ENCODE peak calls at places on chromosome 13, in nine cellular contexts. G is esophagus squamous epithelium, Q is kidney epithelial cell, Z is neural crest cell, T is suprapubic skin, U is GM23338, N is thoracic aorta, D is lower leg skin, I is body of pancreas. R is an unnamed sample.

GRCh38 chr13:109166807-109167206 is 537.4 kb downstream of the MYO16 start:
- DNase-seq in G (no peak), Q (no peak), Z (no peak), T (no peak), U (no peak), N (no peak), D (no peak), I (no peak), R (no peak)

GRCh38 chr13:21319869-21320641 is 139.0 kb downstream of the ZDHHC20 start:
- DNase-seq in G (no peak), Q (no peak), Z (no peak), T (no peak), U (no peak), N (no peak), D (no peak), I (no peak), R (no peak)

GRCh38 chr13:80374453-80374852 is 33.5 kb upstream of the SPRY2 start:
- DNase-seq in G (no peak), Q (no peak), Z (no peak), T (no peak), U (no peak), N (no peak), D (no peak), I (no peak), R (no peak)

GRCh38 chr13:76803831-76804230 is 82.4 kb downstream of the KCTD12 start:
- DNase-seq in G (no peak), Q (no peak), Z (no peak), T (no peak), U (no peak), N (no peak), D (no peak), I (no peak), R (no peak)

GRCh38 chr13:20525144-20525600 is 485 bp downstream of the CRYL1 start:
- DNase-seq in G (no peak), Q (no peak), Z (no peak), T (no peak), U (peak), N (no peak), D (no peak), I (peak), R (no peak)

GRCh38 chr13:75256922-75257321 is 225.0 kb downstream of the TBC1D4 start:
- DNase-seq in G (no peak), Q (no peak), Z (no peak), T (no peak), U (no peak), N (no peak), D (no peak), I (no peak), R (no peak)

GRCh38 chr13:90526711-90527110 is 820.8 kb upstream of the MIR17HG start:
- DNase-seq in G (no peak), Q (no peak), Z (no peak), T (no peak), U (no peak), N (no peak), D (no peak), I (no peak), R (no peak)

GRCh38 chr13:77994166-77994565 is 75.5 kb upstream of the EDNRB start:
- DNase-seq in G (no peak), Q (no peak), Z (no peak), T (no peak), U (no peak), N (no peak), D (no peak), I (no peak), R (no peak)

GRCh38 chr13:83906240-83906820 is 24.1 kb upstream of the SLITRK1 start:
- DNase-seq in G (no peak), Q (no peak), Z (no peak), T (no peak), U (no peak), N (no peak), D (no peak), I (no peak), R (no peak)

GRCh38 chr13:72890546-72890945 is 108.6 kb downstream of the PIBF1 start:
- DNase-seq in G (no peak), Q (no peak), Z (no peak), T (no peak), U (no peak), N (no peak), D (no peak), I (no peak), R (no peak)

DNA sequence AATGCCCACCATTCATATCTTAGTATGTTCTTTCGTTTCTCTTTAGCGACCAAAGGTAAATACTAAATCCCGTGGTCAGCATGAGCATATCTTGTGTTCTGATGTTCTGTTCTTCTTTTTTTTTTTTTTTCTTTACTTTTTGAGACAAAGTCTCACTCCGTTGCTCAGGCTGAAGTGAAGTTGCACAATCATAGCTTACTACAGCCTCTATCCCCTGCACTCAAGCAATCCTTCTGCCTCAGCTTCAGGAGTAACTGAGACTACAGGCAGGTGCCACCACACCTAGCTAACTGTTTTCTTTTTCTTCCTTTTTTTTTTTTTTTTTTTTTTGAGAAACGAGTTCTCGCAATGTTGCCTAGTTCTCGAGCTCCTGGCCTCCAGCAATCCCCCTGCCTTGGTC is 60.9 kb upstream of the ATP12A start:
- DNase-seq in G (no peak), Q (no peak), Z (no peak), T (no peak), U (no peak), N (no peak), D (no peak), I (no peak), R (no peak)
- TF ChIP-seq CTCF in G (no peak), Q (no peak), Z (no peak), T (no peak), U (no peak), N (no peak), D (no peak), I (no peak), R (no peak)

GRCh38 chr13:112726018-112726767 is 36.4 kb downstream of the ATP11A start:
- DNase-seq in G (no peak), Q (no peak), Z (no peak), T (no peak), U (no peak), N (no peak), D (no peak), I (no peak), R (no peak)
- TF ChIP-seq CTCF in G (no peak), Q (no peak), Z (no peak), T (no peak), U (no peak), N (no peak), D (no peak), I (no peak), R (no peak)

GRCh38 chr13:30932481-30933333 is at the start of gene TEX26:
- DNase-seq in G (no peak), Q (no peak), Z (peak), T (no peak), U (peak), N (no peak), D (no peak), I (no peak), R (no peak)
- TF ChIP-seq CTCF in G (no peak), Q (no peak), Z (no peak), T (no peak), U (no peak), N (peak), D (no peak), I (no peak), R (no peak)

DNA sequence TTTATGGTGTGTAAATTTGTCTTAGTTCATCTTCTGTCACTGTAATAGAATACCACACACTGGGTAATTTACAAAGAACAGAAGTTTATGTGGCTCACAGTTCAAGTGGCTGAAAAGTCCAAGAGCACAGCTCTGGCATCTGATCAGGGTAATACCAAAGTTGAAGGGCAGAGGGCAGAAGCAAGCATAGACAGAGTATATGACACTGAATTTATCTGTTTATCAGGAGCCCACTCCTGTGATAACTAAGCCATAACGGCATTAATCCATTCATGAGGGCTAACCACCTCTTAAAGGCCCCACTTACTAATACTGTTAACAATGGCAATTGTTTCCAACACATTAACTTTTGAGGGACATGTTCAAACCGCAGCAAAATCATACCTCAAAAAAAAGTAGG is 4.0 kb upstream of the RFXAP start:
- DNase-seq in G (no peak), Q (no peak), Z (no peak), T (no peak), U (peak), N (no peak), D (no peak), I (no peak), R (no peak)
- TF ChIP-seq CTCF in G (peak), Q (peak), Z (peak), T (peak), U (peak), N (no peak), D (no peak), I (no peak), R (peak)

GRCh38 chr13:48545608-48546007 is 12.7 kb upstream of the RCBTB2 start:
- DNase-seq in G (no peak), Q (no peak), Z (no peak), T (no peak), U (no peak), N (no peak), D (no peak), I (no peak), R (no peak)

GRCh38 chr13:48542138-48542537 is 9.3 kb upstream of the RCBTB2 start:
- DNase-seq in G (no peak), Q (no peak), Z (no peak), T (no peak), U (no peak), N (no peak), D (no peak), I (no peak), R (no peak)

GRCh38 chr13:48547663-48548092 is 14.8 kb upstream of the RCBTB2 start:
- DNase-seq in G (no peak), Q (no peak), Z (no peak), T (no peak), U (no peak), N (no peak), D (no peak), I (no peak), R (no peak)

GRCh38 chr13:48539550-48539949 is 6.7 kb upstream of the RCBTB2 start:
- DNase-seq in G (no peak), Q (no peak), Z (no peak), T (no peak), U (no peak), N (no peak), D (no peak), I (no peak), R (no peak)

DNA sequence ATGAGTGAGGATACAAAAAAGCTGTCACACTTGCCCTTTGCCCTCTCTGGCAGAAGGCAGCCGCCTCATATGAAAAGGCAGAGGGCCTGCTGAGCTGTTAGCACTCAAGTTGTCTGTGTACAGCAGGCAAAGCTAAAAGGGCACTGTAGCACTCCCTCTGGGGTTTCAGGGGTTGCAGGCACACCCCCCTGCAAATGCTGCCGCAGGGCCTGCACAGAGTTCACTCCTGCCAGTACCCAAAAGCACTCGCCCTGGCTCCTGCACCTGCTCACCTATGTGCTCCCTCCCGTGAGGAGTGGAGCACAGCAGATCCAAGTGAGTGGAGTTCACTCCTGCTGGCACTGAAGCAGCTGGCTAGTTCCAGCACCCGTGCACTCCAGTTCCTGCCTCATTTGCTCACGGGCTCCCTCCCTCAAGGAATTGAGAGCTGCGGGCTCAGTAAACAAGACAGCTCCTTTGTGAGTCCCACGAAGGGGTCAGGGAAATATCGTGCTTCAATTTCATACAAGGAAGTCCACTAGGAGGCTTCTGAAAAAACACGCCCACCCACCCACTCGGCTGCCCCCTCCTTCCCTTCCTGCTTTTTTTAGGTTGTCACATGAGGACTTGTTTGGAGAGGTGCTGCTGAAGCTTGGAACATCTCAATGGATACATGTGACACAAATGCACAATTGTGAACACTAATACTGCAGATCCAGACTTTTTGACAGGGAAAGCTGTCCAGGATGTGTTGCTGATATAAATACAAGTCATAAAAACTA is 9.9 kb upstream of the RCBTB2 start:
- DNase-seq in G (no peak), Q (no peak), Z (peak), T (no peak), U (peak), N (no peak), D (peak), I (no peak), R (no peak)
- TF ChIP-seq CTCF in G (no peak), Q (peak), Z (peak), T (no peak), U (no peak), N (peak), D (no peak), I (no peak), R (no peak)

DNA sequence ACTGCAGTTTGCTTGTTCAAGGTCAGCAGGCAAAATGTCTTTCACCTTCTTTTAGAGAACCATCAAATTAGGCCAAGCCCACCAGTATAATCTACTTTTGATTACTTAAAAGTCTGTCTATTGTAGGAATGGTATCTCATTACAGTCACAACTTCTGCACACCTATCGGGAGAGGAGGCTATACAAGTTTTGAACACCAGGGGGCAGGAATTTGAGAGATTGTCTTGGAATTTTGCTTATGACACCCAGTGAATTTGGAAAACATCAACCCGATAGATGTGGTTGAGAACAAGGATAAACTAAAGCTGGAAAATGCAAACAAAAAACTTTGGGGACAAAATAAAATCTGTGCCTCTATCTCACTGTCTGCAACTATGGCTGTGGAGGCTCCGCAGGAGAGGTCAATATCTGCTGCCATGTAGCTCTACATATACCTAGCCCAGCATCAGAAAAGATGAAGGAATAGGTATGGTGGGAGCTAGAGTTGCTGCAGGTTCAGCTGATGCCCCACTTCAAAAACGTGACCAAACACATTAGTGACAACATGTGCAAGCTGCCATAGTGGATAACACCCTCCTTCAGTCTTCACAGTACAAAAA is 1299.2 kb upstream of the SPRY2 start:
- DNase-seq in G (no peak), Q (no peak), Z (no peak), T (no peak), U (peak), N (no peak), D (no peak), I (peak), R (no peak)
- TF ChIP-seq CTCF in G (peak), Q (peak), Z (peak), T (peak), U (peak), N (no peak), D (no peak), I (peak), R (peak)

DNA sequence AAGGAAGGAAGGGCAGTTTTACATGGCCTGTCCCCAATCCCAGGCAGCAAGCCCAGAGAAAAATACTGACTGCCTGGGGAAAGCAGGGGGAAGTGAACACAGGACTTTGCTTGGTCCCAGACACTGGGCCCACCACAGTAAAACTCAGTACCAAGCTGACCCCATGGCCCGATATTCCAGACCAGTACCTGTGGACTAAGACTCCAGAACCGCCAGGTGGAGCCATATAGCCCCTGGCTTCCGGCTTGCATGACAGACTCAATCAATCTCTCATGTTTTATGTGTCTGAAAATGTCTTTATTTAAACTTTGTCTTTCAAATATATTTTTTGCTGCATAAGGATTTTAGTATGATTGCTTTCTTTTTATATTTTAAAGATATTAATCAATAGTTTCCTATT is 767.9 kb upstream of the SLITRK6 start:
- DNase-seq in G (no peak), Q (no peak), Z (no peak), T (no peak), U (peak), N (no peak), D (no peak), I (peak), R (no peak)
- TF ChIP-seq CTCF in G (no peak), Q (no peak), Z (no peak), T (no peak), U (peak), N (no peak), D (no peak), I (peak), R (peak)

DNA sequence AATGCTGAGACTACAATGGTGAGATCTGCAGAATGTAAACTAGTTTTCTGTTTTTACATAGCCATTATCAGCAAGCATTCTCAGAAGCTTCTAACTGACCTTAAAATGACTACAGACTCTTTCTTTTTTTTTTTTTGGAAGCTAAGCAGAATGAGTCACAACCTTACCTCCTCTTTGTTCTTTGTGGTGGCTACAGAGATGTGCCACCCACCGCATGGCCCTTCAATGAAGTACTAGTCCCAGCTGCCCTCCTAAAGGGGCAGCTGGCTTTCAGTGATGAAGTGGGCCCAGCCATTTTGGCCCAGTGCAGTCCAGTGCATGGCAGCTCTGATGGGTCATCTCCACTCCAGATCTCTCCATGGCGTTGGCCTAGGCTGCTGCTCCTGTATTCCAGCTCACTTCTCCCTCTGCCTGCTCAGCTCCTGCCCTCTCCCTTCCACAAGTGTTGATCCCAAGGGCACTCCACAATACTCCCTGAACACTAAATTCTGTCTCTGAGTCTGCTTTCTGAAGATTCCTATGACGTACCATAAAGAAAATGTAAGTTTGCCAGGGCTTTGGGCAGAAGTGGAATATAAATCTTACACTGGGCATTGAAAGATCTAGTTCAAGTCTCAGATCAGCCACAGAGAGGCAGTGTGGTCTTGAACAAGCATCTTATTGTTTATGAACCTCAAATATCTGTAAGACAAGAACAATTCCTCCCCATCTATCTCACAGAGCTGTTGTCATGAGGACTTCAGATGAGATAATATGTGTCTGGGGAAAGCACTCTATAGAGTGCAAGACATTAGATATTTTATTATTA is 85.6 kb downstream of the RXFP2 start:
- DNase-seq in G (no peak), Q (no peak), Z (no peak), T (no peak), U (no peak), N (no peak), D (no peak), I (no peak), R (no peak)
- TF ChIP-seq CTCF in G (peak), Q (no peak), Z (peak), T (peak), U (peak), N (peak), D (no peak), I (no peak), R (no peak)

DNA sequence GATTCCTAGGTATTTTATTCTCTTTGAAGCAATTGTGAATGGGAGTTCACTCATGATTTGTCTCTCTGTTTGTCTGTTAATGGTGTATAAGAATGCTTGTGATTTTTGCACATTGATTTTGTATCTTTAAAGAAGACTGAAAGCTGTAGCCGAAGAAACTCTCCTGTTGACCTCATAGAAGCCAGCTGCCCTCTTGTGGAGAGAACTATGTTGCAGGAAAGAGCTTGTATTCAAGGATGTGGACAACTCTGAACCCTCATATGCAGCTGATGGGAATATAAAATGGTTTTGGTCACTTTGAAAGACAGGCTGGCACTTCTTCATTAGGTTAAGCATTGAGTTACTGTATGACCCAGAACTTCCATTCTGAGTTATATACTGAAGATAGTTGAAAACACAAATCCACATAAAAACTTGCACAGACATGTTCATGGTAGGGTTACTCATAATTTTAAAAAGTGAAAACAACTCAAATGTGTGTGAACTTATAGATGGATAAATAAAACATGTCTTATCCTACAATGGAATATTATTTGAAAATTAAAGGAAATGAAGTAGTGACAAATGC is 65.8 kb upstream of the SLITRK6 start:
- DNase-seq in G (no peak), Q (no peak), Z (no peak), T (no peak), U (peak), N (no peak), D (no peak), I (no peak), R (no peak)
- TF ChIP-seq CTCF in G (peak), Q (peak), Z (peak), T (no peak), U (peak), N (no peak), D (no peak), I (no peak), R (no peak)

GRCh38 chr13:61391426-61391825 is 24.2 kb downstream of the PCDH20 start:
- DNase-seq in G (no peak), Q (no peak), Z (no peak), T (no peak), U (no peak), N (no peak), D (no peak), I (no peak), R (no peak)
- TF ChIP-seq CTCF in G (no peak), Q (no peak), Z (no peak), T (no peak), U (no peak), N (no peak), D (no peak), I (no peak), R (no peak)

R was measured in HFF-Myc.